ENCODE peak calls at places on chromosomes 11 and 22, in five cellular contexts. O, I, G, V and D are unnamed samples.

GRCh38 chr11:72627594-72628281 is 46.5 kb downstream of the PDE2A start:
- DNase-seq in O (no peak), I (no peak), G (no peak), V (no peak), D (no peak)

GRCh38 chr11:121762820-121763219 is 310.1 kb upstream of the SORL1-AS1 start:
- DNase-seq in O (no peak), I (no peak), G (no peak), V (no peak), D (peak)

GRCh38 chr22:35054064-35054463 is 11.9 kb upstream of the ISX start:
- DNase-seq in O (no peak), I (no peak), G (no peak), V (no peak), D (no peak)

GRCh38 chr11:73921180-73921579 is 29.6 kb upstream of the DNAJB13 start:
- DNase-seq in O (no peak), I (no peak), G (no peak), V (no peak), D (no peak)

GRCh38 chr11:117950999-117951961 is 22.1 kb upstream of the TMPRSS13 start:
- DNase-seq in O (no peak), I (no peak), G (no peak), V (no peak), D (no peak)

GRCh38 chr11:58730507-58731089 is 1.1 kb downstream of the GLYAT start:
- DNase-seq in O (no peak), I (peak), G (no peak), V (no peak), D (no peak)

GRCh38 chr11:102940714-102941588 is 14.6 kb downstream of the MMP13 start:
- DNase-seq in O (peak), I (peak), G (peak), V (peak), D (peak)

GRCh38 chr11:57240007-57240406 is 3.0 kb upstream of the APLNR start:
- DNase-seq in O (no peak), I (no peak), G (no peak), V (no peak), D (no peak)

GRCh38 chr22:37420656-37421467 is 6.4 kb downstream of the ELFN2 start:
- DNase-seq in O (no peak), I (peak), G (no peak), V (peak), D (no peak)

GRCh38 chr22:37417737-37418348 is 9.4 kb downstream of the ELFN2 start:
- DNase-seq in O (no peak), I (no peak), G (no peak), V (no peak), D (no peak)

GRCh38 chr22:37418627-37419369 is 8.5 kb downstream of the ELFN2 start:
- DNase-seq in O (no peak), I (no peak), G (no peak), V (no peak), D (no peak)

GRCh38 chr22:37419916-37420655 is 7.2 kb downstream of the ELFN2 start:
- DNase-seq in O (no peak), I (peak), G (peak), V (peak), D (peak)

DNA sequence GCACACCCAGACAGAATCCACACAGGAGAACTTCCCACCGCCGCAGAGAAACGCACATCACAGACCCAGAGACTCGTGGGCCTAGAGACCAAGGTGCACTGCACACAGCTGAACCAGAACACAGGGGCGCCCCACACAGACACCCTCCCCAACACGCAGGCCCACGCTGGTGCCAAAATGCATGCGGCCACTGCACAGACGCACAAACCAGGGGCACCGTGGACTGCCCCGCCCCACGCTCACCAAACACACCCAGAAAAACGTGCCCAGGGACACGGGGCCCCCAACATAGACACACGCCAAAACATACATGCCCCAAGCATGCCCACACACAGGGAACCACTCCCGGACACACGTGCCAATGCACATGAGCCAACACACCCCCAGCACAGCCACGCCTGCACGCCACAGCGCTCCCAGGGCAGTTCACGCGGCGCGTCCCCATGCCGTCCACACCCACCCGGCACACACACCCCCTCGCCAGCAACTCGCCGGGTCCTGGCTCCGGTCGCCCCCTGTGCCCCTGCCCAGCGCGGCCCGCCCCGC is 7.8 kb downstream of the ELFN2 start:
- DNase-seq in O (no peak), I (no peak), G (no peak), V (no peak), D (no peak)
- H2AK5ac ChIP-seq in O (peak), I (no peak), G (no peak), V (no peak), D (no peak)

GRCh38 chr22:18078329-18079041 is 695 bp downstream of the PEX26 start:
- DNase-seq in O (no peak), I (peak), G (no peak), V (peak), D (peak)

GRCh38 chr22:18075101-18075730 is 2.6 kb upstream of the PEX26 start:
- DNase-seq in O (no peak), I (no peak), G (no peak), V (no peak), D (no peak)

GRCh38 chr22:18077087-18077638 is 627 bp upstream of the PEX26 start:
- DNase-seq in O (no peak), I (no peak), G (no peak), V (no peak), D (no peak)

GRCh38 chr22:18077639-18078328 is at the start of gene PEX26:
- DNase-seq in O (peak), I (peak), G (peak), V (peak), D (peak)

DNA sequence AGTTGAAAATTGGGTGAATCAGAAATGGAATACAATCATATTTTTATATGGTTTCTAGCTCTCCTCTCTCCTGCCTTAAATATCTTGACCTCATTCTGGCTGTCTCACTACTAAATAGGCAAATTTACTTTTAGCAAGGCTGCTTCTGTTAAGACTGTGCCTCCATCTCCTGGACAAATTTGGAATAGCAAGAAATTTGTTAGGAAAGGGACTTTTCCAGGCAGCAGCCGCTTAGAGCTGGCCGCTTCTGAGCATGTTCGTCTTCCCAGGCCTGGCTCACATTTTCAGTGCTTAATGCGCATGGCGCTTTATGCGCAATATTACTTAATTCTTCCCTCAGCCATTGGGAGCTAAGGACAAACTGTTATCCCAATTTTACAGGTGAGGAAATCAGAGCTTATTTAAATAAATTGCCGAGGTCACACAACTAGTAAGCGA is 1.7 kb upstream of the PEX26 start:
- DNase-seq in O (peak), I (peak), G (no peak), V (peak), D (peak)
- H2BK12ac ChIP-seq in O (no peak), I (no peak), G (no peak), V (no peak), D (no peak)

DNA sequence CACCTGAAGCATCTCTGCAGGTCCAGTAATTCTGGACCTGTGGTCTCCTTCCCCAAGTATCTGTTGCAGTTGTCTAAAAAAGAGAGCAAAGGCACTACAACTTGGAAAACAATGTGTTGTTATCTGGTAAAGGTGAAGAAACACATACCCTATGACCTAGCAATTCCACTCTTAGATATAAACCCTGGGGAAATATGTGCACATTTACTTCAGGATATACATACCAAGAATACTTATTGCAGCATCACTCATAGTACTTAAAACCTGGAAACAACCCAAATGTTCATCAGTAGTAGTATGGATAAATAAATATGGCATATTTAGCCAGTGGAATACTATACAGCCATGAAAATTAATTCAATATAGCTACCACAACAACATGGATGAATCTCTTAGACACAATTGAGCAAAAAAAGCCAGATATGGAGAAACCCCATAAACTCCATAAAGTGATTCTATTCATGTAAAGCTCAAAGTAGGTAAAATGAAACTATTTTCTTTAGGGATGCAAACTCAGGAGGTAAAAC is 26.1 kb upstream of the MICAL2 start:
- DNase-seq in O (no peak), I (peak), G (no peak), V (no peak), D (no peak)
- H3K18ac ChIP-seq in O (no peak), I (no peak), G (no peak), V (no peak), D (no peak)

GRCh38 chr11:23789200-23789853 is 707.5 kb upstream of the LUZP2 start:
- DNase-seq in O (no peak), I (no peak), G (no peak), V (no peak), D (no peak)
- H2AK5ac ChIP-seq in O (no peak), I (no peak), G (no peak), V (no peak), D (no peak)

GRCh38 chr11:8658210-8658968 is 24.1 kb downstream of the TRIM66 start:
- DNase-seq in O (no peak), I (no peak), G (no peak), V (no peak), D (no peak)

GRCh38 chr11:8661036-8661435 is 21.4 kb downstream of the TRIM66 start:
- DNase-seq in O (no peak), I (no peak), G (no peak), V (no peak), D (no peak)

GRCh38 chr11:8654503-8654902 is 28.0 kb downstream of the TRIM66 start:
- DNase-seq in O (no peak), I (no peak), G (no peak), V (no peak), D (no peak)

GRCh38 chr11:8652140-8652539 is 30.3 kb downstream of the TRIM66 start:
- DNase-seq in O (no peak), I (no peak), G (no peak), V (peak), D (no peak)

DNA sequence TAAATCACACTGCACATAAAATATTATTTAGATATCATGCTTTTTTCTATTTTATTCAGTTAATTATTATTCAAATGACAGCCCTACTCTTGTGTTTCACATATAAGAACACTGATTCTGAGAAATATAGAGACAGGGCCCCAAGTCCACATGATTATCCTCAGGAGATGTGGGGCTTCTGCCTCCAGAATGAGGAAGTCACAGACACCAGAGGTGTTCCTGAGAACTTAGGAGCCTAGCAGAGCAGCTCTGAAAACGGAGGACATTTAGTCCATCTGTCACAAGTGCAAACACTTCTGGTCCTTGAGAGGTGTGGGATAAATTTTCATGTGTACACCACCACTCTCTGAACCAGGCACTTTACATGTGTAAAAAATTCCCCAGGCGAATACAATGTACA is 26.2 kb downstream of the TRIM66 start:
- DNase-seq in O (no peak), I (no peak), G (no peak), V (no peak), D (no peak)
- H2BK12ac ChIP-seq in O (no peak), I (no peak), G (no peak), V (no peak), D (no peak)

GRCh38 chr11:101470881-101471535 is 112.8 kb downstream of the TRPC6 start:
- DNase-seq in O (no peak), I (no peak), G (no peak), V (peak), D (no peak)
- H3K18ac ChIP-seq in O (no peak), I (no peak), G (no peak), V (no peak), D (no peak)

DNA sequence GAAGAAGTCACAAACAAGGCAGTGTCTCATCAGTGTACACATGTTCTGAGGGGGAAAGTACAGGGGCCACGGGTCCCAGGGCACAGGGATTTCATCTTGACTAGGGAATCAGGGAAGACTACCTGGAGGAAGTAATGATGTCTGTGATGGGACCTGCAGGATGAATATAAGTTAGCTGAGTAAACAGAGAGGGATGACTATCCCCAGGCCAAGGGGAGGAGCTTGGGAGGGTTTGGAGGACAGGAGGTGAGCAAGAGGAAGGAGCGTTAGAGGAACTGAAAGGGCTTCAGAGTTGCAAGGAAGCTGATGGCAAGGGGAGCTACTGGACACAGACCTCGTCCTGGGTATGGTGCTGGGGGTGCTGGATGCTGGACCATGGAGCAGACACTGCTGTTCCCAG is 56.4 kb downstream of the TRAF6 start:
- DNase-seq in O (no peak), I (no peak), G (no peak), V (peak), D (no peak)
- H2AK5ac ChIP-seq in O (peak), I (no peak), G (no peak), V (peak), D (no peak)

GRCh38 chr22:49296561-49296960 is 531.1 kb downstream of the BRD1 start:
- DNase-seq in O (no peak), I (no peak), G (no peak), V (no peak), D (peak)

GRCh38 chr22:49297286-49297870 is 530.3 kb downstream of the BRD1 start:
- DNase-seq in O (no peak), I (no peak), G (no peak), V (no peak), D (peak)

GRCh38 chr22:49294656-49295464 is 532.8 kb downstream of the BRD1 start:
- DNase-seq in O (no peak), I (no peak), G (no peak), V (no peak), D (peak)

GRCh38 chr22:49295465-49295743 is 532.3 kb downstream of the BRD1 start:
- DNase-seq in O (no peak), I (no peak), G (no peak), V (no peak), D (peak)

GRCh38 chr22:49295851-49296560 is 531.7 kb downstream of the BRD1 start:
- DNase-seq in O (no peak), I (no peak), G (no peak), V (no peak), D (peak)
- H2BK12ac ChIP-seq in O (peak), I (no peak), G (no peak), V (no peak), D (no peak)

DNA sequence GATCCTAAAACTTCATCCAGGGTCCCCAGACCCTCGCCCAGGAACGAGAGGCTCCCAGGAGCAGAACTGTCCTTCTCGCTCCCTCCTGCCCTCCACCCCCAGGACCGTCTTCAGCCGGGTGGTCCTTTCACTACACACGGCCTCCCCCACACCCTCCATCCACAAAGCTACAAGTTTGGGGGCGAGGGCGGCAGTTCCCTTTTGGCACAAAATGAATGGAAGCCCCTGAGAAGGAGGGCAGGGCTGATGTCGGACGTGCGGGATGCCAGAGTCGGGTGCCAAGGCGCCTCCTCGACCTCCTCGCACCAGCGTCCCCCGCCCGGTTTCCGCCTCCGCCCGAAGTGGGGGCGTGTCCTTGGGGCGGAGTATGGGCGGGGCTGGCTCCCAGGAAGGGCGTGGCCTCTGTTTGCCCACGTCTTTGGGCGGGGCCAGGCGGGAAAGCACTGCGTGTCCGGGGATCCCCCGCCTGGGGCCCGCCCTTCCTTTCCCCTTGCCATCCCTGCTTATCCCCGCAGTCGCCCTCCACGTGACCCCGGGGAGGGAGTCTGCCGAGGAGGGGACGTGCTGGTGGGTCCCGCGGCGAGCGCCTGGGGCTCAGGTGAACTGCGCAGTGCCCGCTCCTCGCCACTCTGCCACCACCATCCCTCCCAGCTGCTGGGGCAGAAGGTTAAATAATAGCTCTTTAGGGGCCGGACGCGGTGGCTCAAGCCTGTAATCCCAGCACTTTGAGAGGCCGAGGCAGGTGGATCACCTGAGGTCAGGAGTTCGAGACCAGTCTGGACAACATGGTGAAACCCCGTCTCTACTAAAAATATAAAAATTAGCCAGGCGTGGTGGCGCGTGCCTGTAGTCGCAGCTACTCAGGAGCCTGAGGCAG is 918 bp upstream of the EFEMP2 start:
- DNase-seq in O (peak), I (peak), G (peak), V (peak), D (peak)
- H3K18ac ChIP-seq in O (peak), I (peak), G (peak), V (peak), D (peak)

GRCh38 chr11:94956963-94957362 is 16.4 kb downstream of the CWC15 start:
- DNase-seq in O (no peak), I (no peak), G (no peak), V (no peak), D (no peak)
- H2AK5ac ChIP-seq in O (no peak), I (no peak), G (no peak), V (no peak), D (no peak)